ENCODE peak calls at places on chromosome 3, in six cellular contexts. One of them, this sample, is unnamed.

GRCh38 chr3:48619541-48620524 is 1.7 kb downstream of the TMEM89 start:
- DNase-seq in glutamatergic neuron: no peak
- DNase-seq in stimulated activated CD4-positive, alpha-beta T cell treated with anti-CD3 and anti-CD28 coated beads, Interleukin-15, amount 100 ng/mL, for 24 hours: no peak
- DNase-seq in T-helper 2 cell treated with Interferon-gamma antibody and Interleukin-4, amounts not matched to agents 5 μg/mL and 100 μg/mL, for 36 hours: no peak
- DNase-seq in stimulated activated CD8-positive, alpha-beta memory T cell treated with anti-CD3 and anti-CD28 coated beads, Interleukin-7, amount 100 ng/mL, for 1 hour: no peak
- DNase-seq in hypothalamus: no peak
- DNase-seq in this sample: no peak

GRCh38 chr3:195255176-195255500 is 15.8 kb downstream of the XXYLT1 start:
- DNase-seq in glutamatergic neuron: no peak
- DNase-seq in stimulated activated CD4-positive, alpha-beta T cell treated with anti-CD3 and anti-CD28 coated beads, Interleukin-15, amount 100 ng/mL, for 24 hours: no peak
- DNase-seq in T-helper 2 cell treated with Interferon-gamma antibody and Interleukin-4, amounts not matched to agents 5 μg/mL and 100 μg/mL, for 36 hours: no peak
- DNase-seq in stimulated activated CD8-positive, alpha-beta memory T cell treated with anti-CD3 and anti-CD28 coated beads, Interleukin-7, amount 100 ng/mL, for 1 hour: no peak
- DNase-seq in hypothalamus: no peak
- DNase-seq in this sample: no peak

GRCh38 chr3:104628185-104628789 is 738.4 kb upstream of the ALCAM start:
- DNase-seq in glutamatergic neuron: no peak
- DNase-seq in stimulated activated CD4-positive, alpha-beta T cell treated with anti-CD3 and anti-CD28 coated beads, Interleukin-15, amount 100 ng/mL, for 24 hours: no peak
- DNase-seq in T-helper 2 cell treated with Interferon-gamma antibody and Interleukin-4, amounts not matched to agents 5 μg/mL and 100 μg/mL, for 36 hours: no peak
- DNase-seq in stimulated activated CD8-positive, alpha-beta memory T cell treated with anti-CD3 and anti-CD28 coated beads, Interleukin-7, amount 100 ng/mL, for 1 hour: no peak
- DNase-seq in hypothalamus: no peak
- DNase-seq in this sample: no peak

GRCh38 chr3:162021206-162021605 is 524.6 kb downstream of the OTOL1 start:
- DNase-seq in glutamatergic neuron: no peak
- DNase-seq in stimulated activated CD4-positive, alpha-beta T cell treated with anti-CD3 and anti-CD28 coated beads, Interleukin-15, amount 100 ng/mL, for 24 hours: no peak
- DNase-seq in T-helper 2 cell treated with Interferon-gamma antibody and Interleukin-4, amounts not matched to agents 5 μg/mL and 100 μg/mL, for 36 hours: no peak
- DNase-seq in stimulated activated CD8-positive, alpha-beta memory T cell treated with anti-CD3 and anti-CD28 coated beads, Interleukin-7, amount 100 ng/mL, for 1 hour: no peak
- DNase-seq in hypothalamus: no peak
- DNase-seq in this sample: no peak

GRCh38 chr3:134466366-134466765 is 19.4 kb downstream of the ANAPC13 start:
- DNase-seq in glutamatergic neuron: no peak
- DNase-seq in stimulated activated CD4-positive, alpha-beta T cell treated with anti-CD3 and anti-CD28 coated beads, Interleukin-15, amount 100 ng/mL, for 24 hours: no peak
- DNase-seq in T-helper 2 cell treated with Interferon-gamma antibody and Interleukin-4, amounts not matched to agents 5 μg/mL and 100 μg/mL, for 36 hours: no peak
- DNase-seq in stimulated activated CD8-positive, alpha-beta memory T cell treated with anti-CD3 and anti-CD28 coated beads, Interleukin-7, amount 100 ng/mL, for 1 hour: no peak
- DNase-seq in hypothalamus: no peak
- DNase-seq in this sample: no peak

GRCh38 chr3:170154084-170154483 is 27.4 kb downstream of the PHC3 start:
- DNase-seq in glutamatergic neuron: no peak
- DNase-seq in stimulated activated CD4-positive, alpha-beta T cell treated with anti-CD3 and anti-CD28 coated beads, Interleukin-15, amount 100 ng/mL, for 24 hours: no peak
- DNase-seq in T-helper 2 cell treated with Interferon-gamma antibody and Interleukin-4, amounts not matched to agents 5 μg/mL and 100 μg/mL, for 36 hours: no peak
- DNase-seq in stimulated activated CD8-positive, alpha-beta memory T cell treated with anti-CD3 and anti-CD28 coated beads, Interleukin-7, amount 100 ng/mL, for 1 hour: no peak
- DNase-seq in hypothalamus: no peak
- DNase-seq in this sample: no peak

GRCh38 chr3:81689617-81690016 is 71.8 kb downstream of the GBE1 start:
- DNase-seq in glutamatergic neuron: no peak
- DNase-seq in stimulated activated CD4-positive, alpha-beta T cell treated with anti-CD3 and anti-CD28 coated beads, Interleukin-15, amount 100 ng/mL, for 24 hours: no peak
- DNase-seq in T-helper 2 cell treated with Interferon-gamma antibody and Interleukin-4, amounts not matched to agents 5 μg/mL and 100 μg/mL, for 36 hours: no peak
- DNase-seq in stimulated activated CD8-positive, alpha-beta memory T cell treated with anti-CD3 and anti-CD28 coated beads, Interleukin-7, amount 100 ng/mL, for 1 hour: no peak
- DNase-seq in hypothalamus: no peak
- DNase-seq in this sample: no peak

GRCh38 chr3:194686816-194687637 is 1.3 kb downstream of the FAM43A start:
- DNase-seq in glutamatergic neuron: peak
- DNase-seq in stimulated activated CD4-positive, alpha-beta T cell treated with anti-CD3 and anti-CD28 coated beads, Interleukin-15, amount 100 ng/mL, for 24 hours: peak
- DNase-seq in T-helper 2 cell treated with Interferon-gamma antibody and Interleukin-4, amounts not matched to agents 5 μg/mL and 100 μg/mL, for 36 hours: peak
- DNase-seq in stimulated activated CD8-positive, alpha-beta memory T cell treated with anti-CD3 and anti-CD28 coated beads, Interleukin-7, amount 100 ng/mL, for 1 hour: no peak
- DNase-seq in hypothalamus: peak
- DNase-seq in this sample: no peak

GRCh38 chr3:171829841-171830559 is 13.1 kb upstream of the TMEM212 start:
- DNase-seq in glutamatergic neuron: peak
- DNase-seq in stimulated activated CD4-positive, alpha-beta T cell treated with anti-CD3 and anti-CD28 coated beads, Interleukin-15, amount 100 ng/mL, for 24 hours: peak
- DNase-seq in T-helper 2 cell treated with Interferon-gamma antibody and Interleukin-4, amounts not matched to agents 5 μg/mL and 100 μg/mL, for 36 hours: no peak
- DNase-seq in stimulated activated CD8-positive, alpha-beta memory T cell treated with anti-CD3 and anti-CD28 coated beads, Interleukin-7, amount 100 ng/mL, for 1 hour: no peak
- DNase-seq in hypothalamus: peak
- DNase-seq in this sample: peak

GRCh38 chr3:150497956-150498355 is 48.3 kb downstream of the SERP1 start:
- DNase-seq in glutamatergic neuron: no peak
- DNase-seq in stimulated activated CD4-positive, alpha-beta T cell treated with anti-CD3 and anti-CD28 coated beads, Interleukin-15, amount 100 ng/mL, for 24 hours: no peak
- DNase-seq in T-helper 2 cell treated with Interferon-gamma antibody and Interleukin-4, amounts not matched to agents 5 μg/mL and 100 μg/mL, for 36 hours: no peak
- DNase-seq in stimulated activated CD8-positive, alpha-beta memory T cell treated with anti-CD3 and anti-CD28 coated beads, Interleukin-7, amount 100 ng/mL, for 1 hour: no peak
- DNase-seq in hypothalamus: no peak
- DNase-seq in this sample: no peak

GRCh38 chr3:138938877-138939562 is 7.9 kb downstream of the FOXL2 start:
- DNase-seq in glutamatergic neuron: no peak
- DNase-seq in stimulated activated CD4-positive, alpha-beta T cell treated with anti-CD3 and anti-CD28 coated beads, Interleukin-15, amount 100 ng/mL, for 24 hours: no peak
- DNase-seq in T-helper 2 cell treated with Interferon-gamma antibody and Interleukin-4, amounts not matched to agents 5 μg/mL and 100 μg/mL, for 36 hours: no peak
- DNase-seq in stimulated activated CD8-positive, alpha-beta memory T cell treated with anti-CD3 and anti-CD28 coated beads, Interleukin-7, amount 100 ng/mL, for 1 hour: no peak
- DNase-seq in hypothalamus: no peak
- DNase-seq in this sample: no peak

GRCh38 chr3:157335677-157336076 is 101.0 kb upstream of the PTX3 start:
- DNase-seq in glutamatergic neuron: no peak
- DNase-seq in stimulated activated CD4-positive, alpha-beta T cell treated with anti-CD3 and anti-CD28 coated beads, Interleukin-15, amount 100 ng/mL, for 24 hours: no peak
- DNase-seq in T-helper 2 cell treated with Interferon-gamma antibody and Interleukin-4, amounts not matched to agents 5 μg/mL and 100 μg/mL, for 36 hours: no peak
- DNase-seq in stimulated activated CD8-positive, alpha-beta memory T cell treated with anti-CD3 and anti-CD28 coated beads, Interleukin-7, amount 100 ng/mL, for 1 hour: no peak
- DNase-seq in hypothalamus: peak
- DNase-seq in this sample: no peak

GRCh38 chr3:176650478-176650877 is 546.8 kb downstream of the TBL1XR1 start:
- DNase-seq in glutamatergic neuron: no peak
- DNase-seq in stimulated activated CD4-positive, alpha-beta T cell treated with anti-CD3 and anti-CD28 coated beads, Interleukin-15, amount 100 ng/mL, for 24 hours: no peak
- DNase-seq in T-helper 2 cell treated with Interferon-gamma antibody and Interleukin-4, amounts not matched to agents 5 μg/mL and 100 μg/mL, for 36 hours: no peak
- DNase-seq in stimulated activated CD8-positive, alpha-beta memory T cell treated with anti-CD3 and anti-CD28 coated beads, Interleukin-7, amount 100 ng/mL, for 1 hour: no peak
- DNase-seq in hypothalamus: no peak
- DNase-seq in this sample: no peak

GRCh38 chr3:188792788-188793187 is 379.0 kb upstream of the TPRG1 start:
- DNase-seq in glutamatergic neuron: peak
- DNase-seq in stimulated activated CD4-positive, alpha-beta T cell treated with anti-CD3 and anti-CD28 coated beads, Interleukin-15, amount 100 ng/mL, for 24 hours: no peak
- DNase-seq in T-helper 2 cell treated with Interferon-gamma antibody and Interleukin-4, amounts not matched to agents 5 μg/mL and 100 μg/mL, for 36 hours: no peak
- DNase-seq in stimulated activated CD8-positive, alpha-beta memory T cell treated with anti-CD3 and anti-CD28 coated beads, Interleukin-7, amount 100 ng/mL, for 1 hour: no peak
- DNase-seq in hypothalamus: peak
- DNase-seq in this sample: no peak

GRCh38 chr3:125055913-125056705 is at the start of gene HEG1:
- DNase-seq in glutamatergic neuron: peak
- DNase-seq in stimulated activated CD4-positive, alpha-beta T cell treated with anti-CD3 and anti-CD28 coated beads, Interleukin-15, amount 100 ng/mL, for 24 hours: peak
- DNase-seq in T-helper 2 cell treated with Interferon-gamma antibody and Interleukin-4, amounts not matched to agents 5 μg/mL and 100 μg/mL, for 36 hours: peak
- DNase-seq in stimulated activated CD8-positive, alpha-beta memory T cell treated with anti-CD3 and anti-CD28 coated beads, Interleukin-7, amount 100 ng/mL, for 1 hour: peak
- DNase-seq in hypothalamus: peak
- DNase-seq in this sample: peak

GRCh38 chr3:25592510-25592968 is 72.2 kb downstream of the TOP2B start:
- DNase-seq in glutamatergic neuron: no peak
- DNase-seq in stimulated activated CD4-positive, alpha-beta T cell treated with anti-CD3 and anti-CD28 coated beads, Interleukin-15, amount 100 ng/mL, for 24 hours: no peak
- DNase-seq in T-helper 2 cell treated with Interferon-gamma antibody and Interleukin-4, amounts not matched to agents 5 μg/mL and 100 μg/mL, for 36 hours: no peak
- DNase-seq in stimulated activated CD8-positive, alpha-beta memory T cell treated with anti-CD3 and anti-CD28 coated beads, Interleukin-7, amount 100 ng/mL, for 1 hour: no peak
- DNase-seq in hypothalamus: no peak
- DNase-seq in this sample: peak

GRCh38 chr3:15610083-15610482 is 8.5 kb downstream of the BTD start:
- DNase-seq in glutamatergic neuron: no peak
- DNase-seq in stimulated activated CD4-positive, alpha-beta T cell treated with anti-CD3 and anti-CD28 coated beads, Interleukin-15, amount 100 ng/mL, for 24 hours: no peak
- DNase-seq in T-helper 2 cell treated with Interferon-gamma antibody and Interleukin-4, amounts not matched to agents 5 μg/mL and 100 μg/mL, for 36 hours: no peak
- DNase-seq in stimulated activated CD8-positive, alpha-beta memory T cell treated with anti-CD3 and anti-CD28 coated beads, Interleukin-7, amount 100 ng/mL, for 1 hour: no peak
- DNase-seq in hypothalamus: no peak
- DNase-seq in this sample: no peak

GRCh38 chr3:57518276-57518914 is 25.7 kb downstream of the DNAH12 start:
- DNase-seq in glutamatergic neuron: no peak
- DNase-seq in stimulated activated CD4-positive, alpha-beta T cell treated with anti-CD3 and anti-CD28 coated beads, Interleukin-15, amount 100 ng/mL, for 24 hours: no peak
- DNase-seq in T-helper 2 cell treated with Interferon-gamma antibody and Interleukin-4, amounts not matched to agents 5 μg/mL and 100 μg/mL, for 36 hours: no peak
- DNase-seq in stimulated activated CD8-positive, alpha-beta memory T cell treated with anti-CD3 and anti-CD28 coated beads, Interleukin-7, amount 100 ng/mL, for 1 hour: no peak
- DNase-seq in hypothalamus: no peak
- DNase-seq in this sample: no peak

GRCh38 chr3:661356-661755 is 431.5 kb upstream of the CNTN6 start:
- DNase-seq in glutamatergic neuron: no peak
- DNase-seq in stimulated activated CD4-positive, alpha-beta T cell treated with anti-CD3 and anti-CD28 coated beads, Interleukin-15, amount 100 ng/mL, for 24 hours: no peak
- DNase-seq in T-helper 2 cell treated with Interferon-gamma antibody and Interleukin-4, amounts not matched to agents 5 μg/mL and 100 μg/mL, for 36 hours: no peak
- DNase-seq in stimulated activated CD8-positive, alpha-beta memory T cell treated with anti-CD3 and anti-CD28 coated beads, Interleukin-7, amount 100 ng/mL, for 1 hour: no peak
- DNase-seq in hypothalamus: no peak
- DNase-seq in this sample: no peak

GRCh38 chr3:103517013-103517412 is 1082.2 kb downstream of the ZPLD1 start:
- DNase-seq in glutamatergic neuron: no peak
- DNase-seq in stimulated activated CD4-positive, alpha-beta T cell treated with anti-CD3 and anti-CD28 coated beads, Interleukin-15, amount 100 ng/mL, for 24 hours: no peak
- DNase-seq in T-helper 2 cell treated with Interferon-gamma antibody and Interleukin-4, amounts not matched to agents 5 μg/mL and 100 μg/mL, for 36 hours: no peak
- DNase-seq in stimulated activated CD8-positive, alpha-beta memory T cell treated with anti-CD3 and anti-CD28 coated beads, Interleukin-7, amount 100 ng/mL, for 1 hour: no peak
- DNase-seq in hypothalamus: no peak
- DNase-seq in this sample: no peak

GRCh38 chr3:104629038-104629437 is 737.7 kb upstream of the ALCAM start:
- DNase-seq in glutamatergic neuron: no peak
- DNase-seq in stimulated activated CD4-positive, alpha-beta T cell treated with anti-CD3 and anti-CD28 coated beads, Interleukin-15, amount 100 ng/mL, for 24 hours: no peak
- DNase-seq in T-helper 2 cell treated with Interferon-gamma antibody and Interleukin-4, amounts not matched to agents 5 μg/mL and 100 μg/mL, for 36 hours: no peak
- DNase-seq in stimulated activated CD8-positive, alpha-beta memory T cell treated with anti-CD3 and anti-CD28 coated beads, Interleukin-7, amount 100 ng/mL, for 1 hour: no peak
- DNase-seq in hypothalamus: no peak
- DNase-seq in this sample: no peak

GRCh38 chr3:42067324-42067723 is 23.8 kb upstream of the TRAK1 start:
- DNase-seq in glutamatergic neuron: no peak
- DNase-seq in stimulated activated CD4-positive, alpha-beta T cell treated with anti-CD3 and anti-CD28 coated beads, Interleukin-15, amount 100 ng/mL, for 24 hours: no peak
- DNase-seq in T-helper 2 cell treated with Interferon-gamma antibody and Interleukin-4, amounts not matched to agents 5 μg/mL and 100 μg/mL, for 36 hours: no peak
- DNase-seq in stimulated activated CD8-positive, alpha-beta memory T cell treated with anti-CD3 and anti-CD28 coated beads, Interleukin-7, amount 100 ng/mL, for 1 hour: no peak
- DNase-seq in hypothalamus: no peak
- DNase-seq in this sample: no peak

GRCh38 chr3:184456476-184456875 is 76.6 kb downstream of the CHRD start:
- DNase-seq in glutamatergic neuron: no peak
- DNase-seq in stimulated activated CD4-positive, alpha-beta T cell treated with anti-CD3 and anti-CD28 coated beads, Interleukin-15, amount 100 ng/mL, for 24 hours: no peak
- DNase-seq in T-helper 2 cell treated with Interferon-gamma antibody and Interleukin-4, amounts not matched to agents 5 μg/mL and 100 μg/mL, for 36 hours: no peak
- DNase-seq in stimulated activated CD8-positive, alpha-beta memory T cell treated with anti-CD3 and anti-CD28 coated beads, Interleukin-7, amount 100 ng/mL, for 1 hour: no peak
- DNase-seq in hypothalamus: no peak
- DNase-seq in this sample: no peak

GRCh38 chr3:141769171-141769894 is 6.1 kb downstream of the GRK7 start:
- DNase-seq in glutamatergic neuron: no peak
- DNase-seq in stimulated activated CD4-positive, alpha-beta T cell treated with anti-CD3 and anti-CD28 coated beads, Interleukin-15, amount 100 ng/mL, for 24 hours: no peak
- DNase-seq in T-helper 2 cell treated with Interferon-gamma antibody and Interleukin-4, amounts not matched to agents 5 μg/mL and 100 μg/mL, for 36 hours: no peak
- DNase-seq in stimulated activated CD8-positive, alpha-beta memory T cell treated with anti-CD3 and anti-CD28 coated beads, Interleukin-7, amount 100 ng/mL, for 1 hour: no peak
- DNase-seq in hypothalamus: peak
- DNase-seq in this sample: no peak

GRCh38 chr3:71551286-71551919 is 32.1 kb downstream of the FOXP1 start:
- DNase-seq in glutamatergic neuron: no peak
- DNase-seq in stimulated activated CD4-positive, alpha-beta T cell treated with anti-CD3 and anti-CD28 coated beads, Interleukin-15, amount 100 ng/mL, for 24 hours: no peak
- DNase-seq in T-helper 2 cell treated with Interferon-gamma antibody and Interleukin-4, amounts not matched to agents 5 μg/mL and 100 μg/mL, for 36 hours: no peak
- DNase-seq in stimulated activated CD8-positive, alpha-beta memory T cell treated with anti-CD3 and anti-CD28 coated beads, Interleukin-7, amount 100 ng/mL, for 1 hour: no peak
- DNase-seq in hypothalamus: no peak
- DNase-seq in this sample: no peak

GRCh38 chr3:13308406-13308805 is 111.7 kb downstream of the NUP210 start:
- DNase-seq in glutamatergic neuron: peak
- DNase-seq in stimulated activated CD4-positive, alpha-beta T cell treated with anti-CD3 and anti-CD28 coated beads, Interleukin-15, amount 100 ng/mL, for 24 hours: peak
- DNase-seq in T-helper 2 cell treated with Interferon-gamma antibody and Interleukin-4, amounts not matched to agents 5 μg/mL and 100 μg/mL, for 36 hours: no peak
- DNase-seq in stimulated activated CD8-positive, alpha-beta memory T cell treated with anti-CD3 and anti-CD28 coated beads, Interleukin-7, amount 100 ng/mL, for 1 hour: no peak
- DNase-seq in hypothalamus: peak
- DNase-seq in this sample: no peak

GRCh38 chr3:35724106-35724505 is 84.8 kb downstream of the ARPP21 start:
- DNase-seq in glutamatergic neuron: no peak
- DNase-seq in stimulated activated CD4-positive, alpha-beta T cell treated with anti-CD3 and anti-CD28 coated beads, Interleukin-15, amount 100 ng/mL, for 24 hours: no peak
- DNase-seq in T-helper 2 cell treated with Interferon-gamma antibody and Interleukin-4, amounts not matched to agents 5 μg/mL and 100 μg/mL, for 36 hours: no peak
- DNase-seq in stimulated activated CD8-positive, alpha-beta memory T cell treated with anti-CD3 and anti-CD28 coated beads, Interleukin-7, amount 100 ng/mL, for 1 hour: no peak
- DNase-seq in hypothalamus: no peak
- DNase-seq in this sample: no peak

GRCh38 chr3:149401215-149401925 is 23.9 kb upstream of the TM4SF1 start:
- DNase-seq in glutamatergic neuron: no peak
- DNase-seq in stimulated activated CD4-positive, alpha-beta T cell treated with anti-CD3 and anti-CD28 coated beads, Interleukin-15, amount 100 ng/mL, for 24 hours: no peak
- DNase-seq in T-helper 2 cell treated with Interferon-gamma antibody and Interleukin-4, amounts not matched to agents 5 μg/mL and 100 μg/mL, for 36 hours: no peak
- DNase-seq in stimulated activated CD8-positive, alpha-beta memory T cell treated with anti-CD3 and anti-CD28 coated beads, Interleukin-7, amount 100 ng/mL, for 1 hour: no peak
- DNase-seq in hypothalamus: no peak
- DNase-seq in this sample: no peak

GRCh38 chr3:197478746-197479668 is 76.8 kb downstream of the BDH1 start:
- DNase-seq in glutamatergic neuron: no peak
- DNase-seq in stimulated activated CD4-positive, alpha-beta T cell treated with anti-CD3 and anti-CD28 coated beads, Interleukin-15, amount 100 ng/mL, for 24 hours: no peak
- DNase-seq in T-helper 2 cell treated with Interferon-gamma antibody and Interleukin-4, amounts not matched to agents 5 μg/mL and 100 μg/mL, for 36 hours: no peak
- DNase-seq in stimulated activated CD8-positive, alpha-beta memory T cell treated with anti-CD3 and anti-CD28 coated beads, Interleukin-7, amount 100 ng/mL, for 1 hour: no peak
- DNase-seq in hypothalamus: peak
- DNase-seq in this sample: no peak

GRCh38 chr3:163552659-163552966 is 1525.7 kb downstream of the SI start:
- DNase-seq in glutamatergic neuron: no peak
- DNase-seq in stimulated activated CD4-positive, alpha-beta T cell treated with anti-CD3 and anti-CD28 coated beads, Interleukin-15, amount 100 ng/mL, for 24 hours: no peak
- DNase-seq in T-helper 2 cell treated with Interferon-gamma antibody and Interleukin-4, amounts not matched to agents 5 μg/mL and 100 μg/mL, for 36 hours: no peak
- DNase-seq in stimulated activated CD8-positive, alpha-beta memory T cell treated with anti-CD3 and anti-CD28 coated beads, Interleukin-7, amount 100 ng/mL, for 1 hour: no peak
- DNase-seq in hypothalamus: no peak
- DNase-seq in this sample: no peak

This sample was measured in ascending aorta.